ENCODE peak calls at places on chromosomes 13 and 19, in eight cellular contexts. S is NCI-H1105, F is IMR-90, B is GM18507, P is midbrain, H is GM06990, L is MCF 10A, W is A549. A is an unnamed sample.

GRCh38 chr19:44808463-44809371 is at the start of gene BCAM:
- DNase-seq in S (peak), F (peak), B (no peak), P (peak), H (no peak), L (peak), W (peak), A (no peak)

GRCh38 chr13:73365681-73366080 is 306.9 kb downstream of the KLF5 start:
- DNase-seq in S (no peak), F (no peak), B (no peak), P (no peak), H (no peak), L (peak), W (peak), A (no peak)

GRCh38 chr19:17095141-17095919 is 19.8 kb downstream of the MYO9B start:
- DNase-seq in S (no peak), F (peak), B (no peak), P (no peak), H (no peak), L (no peak), W (no peak), A (no peak)

GRCh38 chr13:75329723-75330122 is 152.2 kb downstream of the TBC1D4 start:
- DNase-seq in S (no peak), F (no peak), B (no peak), P (no peak), H (no peak), L (peak), W (no peak), A (no peak)

GRCh38 chr19:56692496-56692895 is 20.9 kb upstream of the ZNF835 start:
- DNase-seq in S (no peak), F (no peak), B (no peak), P (peak), H (no peak), L (no peak), W (no peak), A (no peak)

GRCh38 chr13:29805994-29806748 is 44.2 kb downstream of the UBL3 start:
- DNase-seq in S (no peak), F (no peak), B (no peak), P (no peak), H (no peak), L (no peak), W (no peak), A (no peak)

GRCh38 chr13:27026396-27026795 is 145.2 kb downstream of the USP12 start:
- DNase-seq in S (no peak), F (no peak), B (no peak), P (no peak), H (no peak), L (no peak), W (no peak), A (no peak)

GRCh38 chr13:24192036-24192810 is 31.7 kb downstream of the SPATA13 start:
- DNase-seq in S (no peak), F (no peak), B (no peak), P (no peak), H (no peak), L (no peak), W (no peak), A (no peak)

GRCh38 chr19:51201712-51202111 is 23.2 kb upstream of the CD33 start:
- DNase-seq in S (no peak), F (no peak), B (no peak), P (no peak), H (no peak), L (no peak), W (no peak), A (no peak)

GRCh38 chr13:56247692-56248091 is 893.0 kb upstream of the PRR20A start:
- DNase-seq in S (no peak), F (no peak), B (no peak), P (no peak), H (no peak), L (no peak), W (no peak), A (no peak)

GRCh38 chr19:927044-927706 is 1.3 kb downstream of the ARID3A start:
- DNase-seq in S (no peak), F (no peak), B (no peak), P (no peak), H (no peak), L (peak), W (no peak), A (no peak)

GRCh38 chr13:99655351-99656091 is 154.2 kb downstream of the TM9SF2 start:
- DNase-seq in S (no peak), F (peak), B (no peak), P (no peak), H (no peak), L (peak), W (peak), A (no peak)

GRCh38 chr13:49652691-49653305 is 24.5 kb downstream of the ARL11 start:
- DNase-seq in S (peak), F (peak), B (no peak), P (peak), H (no peak), L (peak), W (peak), A (no peak)

GRCh38 chr19:11798391-11799296 is at the start of gene ZNF491:
- DNase-seq in S (peak), F (peak), B (peak), P (peak), H (peak), L (no peak), W (no peak), A (no peak)

GRCh38 chr19:46040125-46040524 is 677 bp downstream of the IGFL4 start:
- DNase-seq in S (no peak), F (no peak), B (no peak), P (no peak), H (no peak), L (no peak), W (no peak), A (no peak)

GRCh38 chr13:99421758-99422555 is 79.3 kb upstream of the TM9SF2 start:
- DNase-seq in S (no peak), F (no peak), B (no peak), P (no peak), H (peak), L (no peak), W (no peak), A (no peak)

GRCh38 chr13:110254751-110255553 is 52.0 kb downstream of the COL4A1 start:
- DNase-seq in S (no peak), F (peak), B (no peak), P (no peak), H (no peak), L (no peak), W (no peak), A (no peak)

GRCh38 chr19:53045536-53045935 is 996 bp downstream of the ERVV-2 start:
- DNase-seq in S (no peak), F (no peak), B (no peak), P (no peak), H (no peak), L (no peak), W (no peak), A (no peak)

GRCh38 chr19:18310118-18310909 is 12.6 kb downstream of the LSM4 start:
- DNase-seq in S (no peak), F (no peak), B (no peak), P (no peak), H (no peak), L (no peak), W (no peak), A (no peak)

GRCh38 chr13:35987572-35988513 is 143.3 kb downstream of the DCLK1 start:
- DNase-seq in S (no peak), F (no peak), B (no peak), P (no peak), H (no peak), L (peak), W (no peak), A (no peak)